ENCODE peak calls at places on chromosomes 7 and 10, in nine cellular contexts. K, V, C, B, H, Q, X, R and A are unnamed samples. For H3K9me2, the result is how much of the 10 kb centered on the place peaks cover.

GRCh38 chr10:126135939-126136595 is 239.7 kb downstream of the FANK1 start:
- DNase-seq in K (no peak), V (no peak), C (no peak), B (no peak), H (no peak), Q (no peak), X (no peak), R (no peak), A (no peak)

GRCh38 chr10:52758406-52758805 is 14.2 kb downstream of the MBL2 start:
- DNase-seq in K (no peak), V (no peak), C (no peak), B (no peak), H (no peak), Q (no peak), X (no peak), R (no peak), A (no peak)

GRCh38 chr7:158252837-158253669 is 334.6 kb downstream of the PTPRN2 start:
- DNase-seq in K (no peak), V (no peak), C (peak), B (no peak), H (no peak), Q (no peak), X (no peak), R (no peak), A (no peak)

GRCh38 chr10:111107846-111108245 is 31.0 kb downstream of the ADRA2A start:
- DNase-seq in K (no peak), V (no peak), C (no peak), B (no peak), H (no peak), Q (no peak), X (no peak), R (no peak), A (no peak)

GRCh38 chr7:105346593-105347322 is 42.0 kb downstream of the SRPK2 start:
- DNase-seq in K (no peak), V (no peak), C (no peak), B (no peak), H (no peak), Q (no peak), X (no peak), R (no peak), A (no peak)

GRCh38 chr7:42053834-42054233 is 183.2 kb downstream of the GLI3 start:
- DNase-seq in K (no peak), V (peak), C (no peak), B (no peak), H (peak), Q (no peak), X (no peak), R (no peak), A (no peak)

GRCh38 chr7:27124096-27124978 is 6.2 kb downstream of the HOXA4 start:
- DNase-seq in K (no peak), V (no peak), C (no peak), B (no peak), H (no peak), Q (no peak), X (peak), R (no peak), A (no peak)

GRCh38 chr10:28494420-28494819 is 38.5 kb upstream of the WAC start:
- DNase-seq in K (no peak), V (no peak), C (no peak), B (no peak), H (no peak), Q (no peak), X (no peak), R (no peak), A (no peak)

GRCh38 chr7:79820387-79820786 is 314.2 kb upstream of the GNAI1 start:
- DNase-seq in K (peak), V (peak), C (peak), B (no peak), H (peak), Q (no peak), X (no peak), R (no peak), A (no peak)

GRCh38 chr7:867001-867405 is 9.4 kb upstream of the GET4 start:
- DNase-seq in K (no peak), V (no peak), C (no peak), B (no peak), H (peak), Q (no peak), X (no peak), R (no peak), A (no peak)

GRCh38 chr7:135923700-135924261 is 53.4 kb downstream of the MTPN start:
- DNase-seq in K (no peak), V (peak), C (no peak), B (no peak), H (peak), Q (peak), X (peak), R (no peak), A (no peak)

GRCh38 chr7:95001258-95001657 is 93.9 kb downstream of the PPP1R9A start:
- DNase-seq in K (no peak), V (no peak), C (no peak), B (no peak), H (no peak), Q (no peak), X (no peak), R (no peak), A (no peak)

GRCh38 chr10:86936661-86937501 is 20.5 kb downstream of the MMRN2 start:
- DNase-seq in K (no peak), V (no peak), C (no peak), B (no peak), H (peak), Q (no peak), X (no peak), R (no peak), A (no peak)

GRCh38 chr10:62133618-62134017 is 135.0 kb downstream of the RTKN2 start:
- DNase-seq in K (no peak), V (no peak), C (no peak), B (no peak), H (no peak), Q (no peak), X (no peak), R (no peak), A (no peak)

GRCh38 chr7:84022686-84023308 is 171.8 kb downstream of the SEMA3A start:
- DNase-seq in K (peak), V (peak), C (no peak), B (no peak), H (no peak), Q (peak), X (no peak), R (no peak), A (no peak)

GRCh38 chr10:19654576-19654975 is 161.7 kb upstream of the PLXDC2 start:
- DNase-seq in K (peak), V (peak), C (no peak), B (no peak), H (peak), Q (no peak), X (no peak), R (no peak), A (no peak)

GRCh38 chr7:146960747-146961416 is 844.3 kb downstream of the CNTNAP2 start:
- DNase-seq in K (no peak), V (no peak), C (peak), B (no peak), H (no peak), Q (no peak), X (no peak), R (no peak), A (no peak)

GRCh38 chr7:2099036-2099957 is 133.4 kb downstream of the MAD1L1 start:
- DNase-seq in K (no peak), V (no peak), C (no peak), B (peak), H (peak), Q (no peak), X (no peak), R (no peak), A (peak)

GRCh38 chr10:7488418-7488829 is 77.6 kb upstream of the SFMBT2 start:
- DNase-seq in K (peak), V (no peak), C (no peak), B (no peak), H (peak), Q (no peak), X (no peak), R (no peak), A (peak)

GRCh38 chr10:77333610-77334340 is 303.8 kb downstream of the KCNMA1 start:
- DNase-seq in K (peak), V (no peak), C (no peak), B (no peak), H (peak), Q (no peak), X (no peak), R (no peak), A (no peak)

GRCh38 chr7:94395141-94396041 is 696 bp downstream of the COL1A2 start:
- DNase-seq in K (peak), V (peak), C (peak), B (peak), H (peak), Q (no peak), X (peak), R (peak), A (peak)

GRCh38 chr10:78426181-78426580 is 392.5 kb downstream of the RPS24 start:
- DNase-seq in K (no peak), V (no peak), C (no peak), B (no peak), H (no peak), Q (no peak), X (no peak), R (no peak), A (no peak)

GRCh38 chr7:27156508-27156898 is at the start of gene HOXA7:
- DNase-seq in K (no peak), V (no peak), C (peak), B (peak), H (peak), Q (no peak), X (no peak), R (no peak), A (peak)

GRCh38 chr7:68505721-68506120 is 1092.6 kb upstream of the AUTS2 start:
- DNase-seq in K (no peak), V (no peak), C (no peak), B (no peak), H (no peak), Q (no peak), X (no peak), R (no peak), A (no peak)

GRCh38 chr10:114613237-114613979 is 44.7 kb downstream of the ABLIM1 start:
- DNase-seq in K (no peak), V (no peak), C (no peak), B (no peak), H (no peak), Q (no peak), X (no peak), R (no peak), A (no peak)

GRCh38 chr7:81684513-81685262 is 85.2 kb downstream of the HGF start:
- DNase-seq in K (peak), V (peak), C (peak), B (no peak), H (peak), Q (peak), X (peak), R (no peak), A (no peak)

GRCh38 chr10:98312816-98313215 is 44.8 kb upstream of the LOXL4 start:
- DNase-seq in K (no peak), V (no peak), C (no peak), B (no peak), H (no peak), Q (no peak), X (no peak), R (no peak), A (no peak)

GRCh38 chr7:151626422-151627115 is 106.9 kb upstream of the RHEB start:
- DNase-seq in K (peak), V (peak), C (peak), B (peak), H (peak), Q (peak), X (no peak), R (peak), A (peak)

GRCh38 chr7:122884186-122884585 is 2.1 kb downstream of the CADPS2 start:
- DNase-seq in K (no peak), V (peak), C (no peak), B (no peak), H (no peak), Q (no peak), X (no peak), R (no peak), A (no peak)

GRCh38 chr10:33163941-33164824 is 170.3 kb downstream of the NRP1 start:
- DNase-seq in K (no peak), V (peak), C (no peak), B (no peak), H (peak), Q (no peak), X (no peak), R (no peak), A (no peak)

GRCh38 chr10:129901389-129902045 is 62.6 kb downstream of the EBF3 start:
- DNase-seq in K (no peak), V (no peak), C (no peak), B (no peak), H (no peak), Q (no peak), X (no peak), R (no peak), A (no peak)

GRCh38 chr7:1046722-1047679 is 2.7 kb downstream of the GPR146 start:
- DNase-seq in K (no peak), V (peak), C (peak), B (no peak), H (no peak), Q (peak), X (no peak), R (no peak), A (no peak)

GRCh38 chr7:113404245-113404644 is 285.9 kb upstream of the SMIM30 start:
- DNase-seq in K (no peak), V (peak), C (peak), B (peak), H (no peak), Q (no peak), X (peak), R (peak), A (peak)

GRCh38 chr7:66352071-66352470 is 146.9 kb downstream of the TPST1 start:
- DNase-seq in K (peak), V (no peak), C (no peak), B (no peak), H (peak), Q (no peak), X (no peak), R (no peak), A (no peak)

GRCh38 chr7:131900785-131901287 is 344.4 kb upstream of the PODXL start:
- DNase-seq in K (no peak), V (no peak), C (no peak), B (no peak), H (no peak), Q (no peak), X (no peak), R (no peak), A (no peak)

GRCh38 chr7:131895541-131896173 is 339.2 kb upstream of the PODXL start:
- DNase-seq in K (peak), V (peak), C (no peak), B (no peak), H (peak), Q (no peak), X (peak), R (no peak), A (no peak)

GRCh38 chr7:131899271-131900030 is 343.0 kb upstream of the PODXL start:
- DNase-seq in K (no peak), V (no peak), C (no peak), B (no peak), H (peak), Q (no peak), X (no peak), R (no peak), A (no peak)

GRCh38 chr7:131896189-131896855 is 339.9 kb upstream of the PODXL start:
- DNase-seq in K (no peak), V (no peak), C (no peak), B (no peak), H (no peak), Q (no peak), X (no peak), R (no peak), A (no peak)

DNA sequence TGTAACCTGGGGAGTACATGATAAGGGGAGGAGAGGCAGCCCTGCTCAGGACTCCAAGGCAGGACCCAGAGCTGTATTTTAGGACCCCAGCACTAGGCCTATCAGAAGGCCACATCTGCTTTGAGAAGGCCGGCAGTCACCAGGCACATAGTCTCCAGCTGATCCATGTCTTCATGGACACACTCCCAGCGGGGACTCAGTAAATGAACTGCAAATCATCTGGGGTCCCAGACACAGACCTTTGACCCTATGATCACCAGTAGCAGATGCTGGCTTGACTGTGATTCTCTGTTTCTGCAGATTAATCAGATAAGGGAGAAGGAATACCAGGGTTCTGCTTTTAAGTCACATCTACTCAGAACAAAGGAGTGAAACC is 341.4 kb upstream of the PODXL start:
- DNase-seq in K (no peak), V (no peak), C (no peak), B (no peak), H (no peak), Q (no peak), X (no peak), R (no peak), A (no peak)
- H3K9me2 ChIP-seq in K (under half), V (under half), C (under half), B (under half), H (under half), Q (under half), X (under half), R (under half), A (under half)

DNA sequence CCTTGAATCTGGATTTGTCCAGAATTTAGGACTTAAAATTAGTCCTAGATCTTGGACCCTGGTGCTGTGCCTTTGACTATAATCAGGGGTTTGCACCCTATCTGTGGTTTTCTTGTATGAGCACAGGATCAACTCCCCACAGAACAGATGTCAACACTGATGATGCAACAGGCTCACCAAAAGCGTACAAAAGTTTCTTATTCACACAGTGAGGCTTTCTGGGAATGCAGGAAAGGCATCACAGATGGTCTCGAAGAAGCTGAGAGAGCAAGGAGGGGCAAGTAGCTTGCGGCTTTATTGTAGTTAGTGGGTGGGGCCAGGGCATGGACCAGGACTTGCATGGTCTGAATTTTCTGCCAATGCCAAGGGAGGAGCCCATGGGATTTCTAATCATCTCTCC is 46.2 kb downstream of the SEC61G start:
- DNase-seq in K (no peak), V (no peak), C (no peak), B (no peak), H (no peak), Q (no peak), X (no peak), R (no peak), A (no peak)
- H3K9me2 ChIP-seq in K (under half), V (under half), C (under half), B (under half), H (under half), Q (under half), X (under half), R (under half), A (under half)

GRCh38 chr10:70552585-70552984 is 50.0 kb downstream of the PRF1 start:
- DNase-seq in K (no peak), V (no peak), C (no peak), B (no peak), H (no peak), Q (no peak), X (no peak), R (no peak), A (no peak)
- H3K9me2 ChIP-seq in K (under half), V (under half), C (under half), B (under half), H (under half), Q (under half), X (under half), R (under half), A (under half)

GRCh38 chr7:131897016-131897789 is 340.8 kb upstream of the PODXL start:
- DNase-seq in K (no peak), V (peak), C (peak), B (no peak), H (peak), Q (no peak), X (peak), R (no peak), A (no peak)
- H3K9me2 ChIP-seq in K (under half), V (under half), C (under half), B (under half), H (under half), Q (under half), X (under half), R (under half), A (under half)

GRCh38 chr7:131898418-131898817 is 342.0 kb upstream of the PODXL start:
- DNase-seq in K (no peak), V (peak), C (no peak), B (no peak), H (peak), Q (no peak), X (no peak), R (no peak), A (no peak)
- H3K9me2 ChIP-seq in K (under half), V (under half), C (under half), B (under half), H (under half), Q (under half), X (under half), R (under half), A (under half)

GRCh38 chr7:25316366-25316765 is 88.1 kb upstream of the NPVF start:
- DNase-seq in K (no peak), V (no peak), C (no peak), B (no peak), H (no peak), Q (no peak), X (no peak), R (no peak), A (no peak)
- H3K9me2 ChIP-seq in K (under half), V (under half), C (under half), B (under half), H (under half), Q (under half), X (under half), R (under half), A (under half)

DNA sequence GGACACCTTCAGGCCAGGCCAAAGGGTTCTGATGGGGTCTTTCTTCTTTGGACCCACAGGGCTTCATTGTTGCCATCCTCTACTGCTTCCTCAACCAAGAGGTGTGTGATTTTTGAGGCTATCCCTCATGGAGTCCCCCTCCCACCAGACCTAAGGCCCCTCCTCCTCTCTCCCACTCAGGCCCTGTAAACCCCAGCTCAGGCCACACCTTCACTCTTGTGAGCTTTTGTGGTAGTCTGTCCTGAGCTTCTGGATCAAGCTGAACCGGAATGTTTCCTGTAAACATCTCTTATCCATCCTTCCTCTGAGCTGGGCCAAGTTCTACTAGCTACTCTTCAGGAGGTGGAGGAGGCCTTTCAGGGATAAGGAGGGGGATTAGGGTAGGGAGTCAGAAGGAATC is 13.5 kb downstream of the GHRHR start:
- DNase-seq in K (no peak), V (no peak), C (no peak), B (no peak), H (no peak), Q (no peak), X (no peak), R (no peak), A (no peak)
- H3K9me2 ChIP-seq in K (under half), V (under half), C (under half), B (under half), H (under half), Q (under half), X (under half), R (under half), A (under half)